ENCODE peak calls at places on chromosomes 6 and 20, in eight cellular contexts. I, H, A, T, N, X, S and K are unnamed samples.

GRCh38 chr6:117548797-117549301 is 53.5 kb downstream of the GOPC start:
- DNase-seq in X (no peak), N (no peak), I (peak; percentile 80), H (no peak), T (peak; percentile 71), A (peak; percentile 49), S (peak; percentile 34), K (peak; percentile 51)

GRCh38 chr6:87785229-87785862 is 83.3 kb upstream of the AKIRIN2 start:
- DNase-seq in I (no peak), H (no peak), S (no peak), T (no peak), N (no peak), A (no peak), X (no peak), K (no peak)

GRCh38 chr6:111802720-111803119 is 70.5 kb downstream of the FYN start:
- DNase-seq in N (no peak), X (no peak), S (no peak), I (no peak), T (no peak), A (no peak), H (no peak), K (no peak)

GRCh38 chr6:170284126-170284773 is 6.6 kb downstream of the DLL1 start:
- DNase-seq in X (no peak), I (no peak), H (no peak), A (peak; percentile 17), T (peak; percentile 47), N (no peak), S (no peak), K (no peak)

GRCh38 chr6:116476021-116476678 is 15.0 kb downstream of the CALHM6 start:
- DNase-seq in N (no peak), X (no peak), A (peak; percentile 68), H (no peak), I (no peak), T (no peak), S (peak; percentile 5), K (peak; percentile 60)

GRCh38 chr20:48171071-48171470 is 385.8 kb upstream of the SULF2 start:
- DNase-seq in T (no peak), A (no peak), H (no peak), I (no peak), X (no peak), N (no peak), S (no peak), K (no peak)

GRCh38 chr6:10720229-10720959 is 2.5 kb upstream of the TMEM14C start:
- DNase-seq in A (peak; percentile 76), I (peak; percentile 15), S (peak; percentile 12), N (no peak), X (peak; percentile 34), H (peak; percentile 42), T (peak; percentile 85), K (no peak)

GRCh38 chr6:31171931-31172882 is 1.7 kb upstream of the POU5F1 start:
- DNase-seq in A (no peak), S (no peak), I (no peak), X (no peak), N (no peak), T (no peak), H (no peak), K (no peak)

GRCh38 chr20:38873050-38873581 is 53.1 kb upstream of the FAM83D start:
- DNase-seq in H (peak; percentile 61), T (peak; percentile 88), X (peak; percentile 60), N (no peak), S (no peak), A (peak; percentile 72), I (no peak), K (peak; percentile 31)

GRCh38 chr20:11453430-11453829 is 464.3 kb upstream of the BTBD3 start:
- DNase-seq in S (peak; percentile 64), A (no peak), H (no peak), X (no peak), I (peak; percentile 63), T (no peak), N (no peak), K (no peak)

GRCh38 chr6:57252975-57253374 is 30.9 kb upstream of the RAB23 start:
- DNase-seq in X (no peak), S (peak; percentile 82), I (no peak), T (no peak), A (no peak), H (no peak), N (no peak), K (no peak)

GRCh38 chr6:125867483-125867935 is 76.7 kb downstream of the NCOA7 start:
- DNase-seq in T (no peak), X (no peak), H (no peak), S (peak; percentile 63), N (no peak), I (peak; percentile 91), A (no peak), K (no peak)

GRCh38 chr6:46104209-46104608 is 25.6 kb upstream of the ENPP4 start:
- DNase-seq in S (no peak), I (no peak), A (no peak), H (no peak), N (no peak), T (no peak), X (no peak), K (no peak)

GRCh38 chr6:50330963-50331362 is 281.2 kb upstream of the DEFB112 start:
- DNase-seq in S (no peak), I (no peak), T (no peak), A (no peak), H (no peak), X (no peak), N (no peak), K (no peak)

GRCh38 chr6:33684983-33685382 is 26.5 kb downstream of the UQCC2 start:
- DNase-seq in T (no peak), N (no peak), A (no peak), H (no peak), S (no peak), X (no peak), I (no peak), K (no peak)

GRCh38 chr20:6140947-6141346 is 18.1 kb upstream of the FERMT1 start:
- DNase-seq in A (peak; percentile 24), S (no peak), X (no peak), N (no peak), I (no peak), H (no peak), T (no peak), K (no peak)

GRCh38 chr6:138086573-138087196 is 20.5 kb downstream of the PERP start:
- DNase-seq in S (peak; percentile 32), H (no peak), I (peak; percentile 86), A (no peak), X (no peak), N (no peak), T (no peak), K (no peak)

GRCh38 chr6:149995971-149996370 is 29.4 kb downstream of the RAET1L start:
- DNase-seq in I (no peak), A (no peak), S (no peak), X (no peak), N (no peak), H (no peak), T (no peak), K (no peak)

GRCh38 chr6:137779982-137780381 is 87.1 kb upstream of the TNFAIP3 start:
- DNase-seq in N (no peak), I (no peak), S (no peak), X (no peak), A (no peak), T (no peak), H (no peak), K (no peak)

GRCh38 chr20:40225596-40225995 is 463.4 kb downstream of the MAFB start:
- DNase-seq in X (no peak), H (no peak), S (no peak), N (no peak), T (no peak), I (no peak), A (no peak), K (no peak)

GRCh38 chr6:54813901-54814300 is 32.7 kb upstream of the FAM83B start:
- DNase-seq in H (no peak), I (no peak), X (no peak), A (no peak), N (no peak), T (no peak), S (peak; percentile 29), K (no peak)

GRCh38 chr20:52039746-52040145 is 151.8 kb downstream of the ZFP64 start:
- DNase-seq in I (no peak), S (no peak), A (no peak), N (no peak), T (no peak), X (no peak), H (no peak), K (no peak)

GRCh38 chr6:159056432-159056831 is 11.6 kb upstream of the TAGAP start:
- DNase-seq in T (no peak), X (no peak), H (no peak), A (no peak), I (no peak), S (no peak), N (no peak), K (no peak)

GRCh38 chr20:20710847-20711315 is 1.6 kb downstream of the RALGAPA2 start:
- DNase-seq in S (no peak), X (no peak), T (no peak), H (no peak), A (peak; percentile 60), N (no peak), I (no peak), K (peak; percentile 40)

GRCh38 chr20:53157443-53158408 is 185.6 kb downstream of the TSHZ2 start:
- DNase-seq in N (peak; percentile 42), A (peak; percentile 47), X (no peak), H (peak; percentile 25), T (peak; percentile 76), I (peak; percentile 18), S (peak; percentile 52), K (peak; percentile 48)

GRCh38 chr6:159837141-159837490 is 37.0 kb downstream of the PNLDC1 start:
- DNase-seq in A (no peak), H (no peak), N (no peak), T (no peak), S (no peak), X (no peak), I (no peak), K (no peak)

GRCh38 chr6:43185391-43185790 is 3.4 kb downstream of the CUL9 start:
- DNase-seq in N (no peak), I (no peak), S (no peak), A (peak; percentile 52), T (no peak), X (no peak), H (no peak), K (peak; percentile 87)